ENCODE peak calls at places on chromosomes 16 and 17, in four cellular contexts. E, W, B and T are unnamed samples.

GRCh38 chr17:43875476-43876147 is 28.6 kb downstream of the CD300LG start:
- DNase-seq in W (no peak), E (no peak), B (no peak), T (no peak)

GRCh38 chr16:65621640-65622039 is 499.8 kb upstream of the CDH11 start:
- DNase-seq in E (no peak), B (no peak), W (peak), T (no peak)

GRCh38 chr16:21084631-21085235 is 65.9 kb downstream of the DNAH3 start:
- DNase-seq in W (no peak), B (no peak), E (no peak), T (no peak)

GRCh38 chr17:78839173-78839761 is 1.3 kb downstream of the USP36 start:
- DNase-seq in W (no peak), B (peak), E (no peak), T (no peak)

GRCh38 chr16:75559564-75560372 is 3.7 kb upstream of the TMEM231 start:
- DNase-seq in W (no peak), E (no peak), B (peak), T (no peak)

GRCh38 chr16:31388535-31388934 is 4.6 kb upstream of the ITGAD start:
- DNase-seq in W (no peak), E (no peak), B (no peak), T (no peak)

GRCh38 chr17:62716834-62717588 is 89.5 kb downstream of the MRC2 start:
- DNase-seq in E (no peak), B (no peak), W (no peak), T (no peak)

GRCh38 chr16:71900336-71900735 is 5.0 kb downstream of the IST1 start:
- DNase-seq in W (no peak), E (no peak), B (no peak), T (no peak)

GRCh38 chr16:22103371-22103890 is 11.1 kb downstream of the VWA3A start:
- DNase-seq in B (no peak), E (no peak), W (no peak), T (no peak)

GRCh38 chr16:3248596-3248995 is 7.8 kb downstream of the MEFV start:
- DNase-seq in W (no peak), B (no peak), E (no peak), T (no peak)

GRCh38 chr16:363110-364090 is 6.9 kb downstream of the MRPL28 start:
- DNase-seq in B (no peak), E (peak), W (no peak), T (peak)

GRCh38 chr16:85612191-85612800 is 826 bp upstream of the GSE1 start:
- DNase-seq in W (peak), B (peak), E (peak), T (peak)

GRCh38 chr17:78785663-78786057 is 3.6 kb upstream of the CYTH1 start:
- DNase-seq in W (no peak), B (no peak), E (no peak), T (no peak)

GRCh38 chr16:85678016-85678415 is 10.7 kb downstream of the GINS2 start:
- DNase-seq in E (no peak), B (no peak), W (no peak), T (no peak)

GRCh38 chr17:63703556-63704258 is 3.8 kb upstream of the LIMD2 start:
- DNase-seq in E (no peak), W (no peak), B (no peak), T (no peak)

GRCh38 chr17:40794466-40794865 is 5.3 kb downstream of the KRT28 start:
- DNase-seq in W (no peak), B (no peak), E (no peak), T (no peak)

GRCh38 chr17:65703891-65704290 is 142.4 kb upstream of the AXIN2 start:
- DNase-seq in W (no peak), E (no peak), B (no peak), T (no peak)

GRCh38 chr16:46950009-46950408 is 23.5 kb downstream of the DNAJA2 start:
- DNase-seq in E (no peak), W (no peak), B (no peak), T (no peak)

GRCh38 chr17:28881533-28882056 is 15.9 kb downstream of the FLOT2 start:
- DNase-seq in E (no peak), W (no peak), B (no peak), T (no peak)

GRCh38 chr17:48192321-48192731 is 84.8 kb downstream of the SNX11 start:
- DNase-seq in E (no peak), W (no peak), B (no peak), T (no peak)

GRCh38 chr17:13429201-13429600 is 172.5 kb downstream of the HS3ST3A1 start:
- DNase-seq in E (no peak), W (no peak), B (peak), T (no peak)

GRCh38 chr17:33674685-33675084 is 381.6 kb upstream of the ASIC2 start:
- DNase-seq in W (peak), B (peak), E (peak), T (peak)

GRCh38 chr16:12339686-12340085 is 363.2 kb downstream of the SNX29 start:
- DNase-seq in W (no peak), E (no peak), B (peak), T (no peak)

GRCh38 chr17:61203765-61204164 is 195.9 kb upstream of the TBX2 start:
- DNase-seq in B (no peak), E (no peak), W (no peak), T (no peak)

GRCh38 chr16:27827765-27828164 is 235.7 kb downstream of the GSG1L start:
- DNase-seq in E (no peak), B (no peak), W (no peak), T (no peak)

GRCh38 chr16:81266680-81267095 is 28.2 kb downstream of the BCO1 start:
- DNase-seq in W (no peak), E (no peak), B (no peak), T (no peak)
- H3K27ac ChIP-seq in W (peak), E (no peak), B (no peak), T (no peak)

GRCh38 chr17:82152556-82153294 is 54.7 kb upstream of the FASN start:
- DNase-seq in W (no peak), B (no peak), E (peak), T (no peak)

GRCh38 chr17:82152114-82152513 is 54.1 kb upstream of the FASN start:
- DNase-seq in W (no peak), B (no peak), E (no peak), T (no peak)

GRCh38 chr17:82153295-82153691 is 55.3 kb upstream of the FASN start:
- DNase-seq in B (no peak), E (no peak), W (no peak), T (no peak)

GRCh38 chr17:82154881-82155331 is 56.9 kb upstream of the FASN start:
- DNase-seq in W (no peak), E (no peak), B (no peak), T (no peak)

DNA sequence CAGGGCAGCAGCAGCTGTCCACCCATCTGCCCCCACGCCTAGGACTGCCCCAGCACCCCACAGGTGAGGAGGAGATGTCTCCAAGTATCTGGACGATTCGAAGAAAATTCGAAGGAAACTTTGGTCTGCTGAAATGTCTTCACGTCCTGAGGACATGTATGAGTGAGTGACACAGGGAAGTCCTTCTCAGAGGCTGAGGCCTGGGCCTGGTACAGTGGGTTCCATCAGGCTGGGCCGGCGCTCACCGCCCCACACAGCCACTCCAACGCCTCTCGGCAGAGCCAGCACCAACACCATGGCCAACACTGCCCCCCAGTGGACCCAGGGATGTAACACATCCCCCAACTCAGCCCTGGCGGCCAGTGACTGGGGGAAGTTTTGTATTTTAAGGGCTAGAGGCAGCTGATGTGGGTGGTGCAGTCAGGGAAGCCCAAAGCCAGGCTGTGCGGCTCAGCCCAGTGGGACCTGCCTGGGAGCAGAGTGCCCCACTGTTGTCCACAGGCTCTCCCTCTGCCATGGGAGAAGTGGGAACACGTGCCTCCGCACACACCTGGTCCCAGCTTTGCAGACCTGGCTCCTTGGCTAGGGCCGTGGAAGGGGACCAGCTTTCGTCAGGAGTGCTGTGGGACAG is 55.8 kb upstream of the FASN start:
- DNase-seq in W (peak), B (peak), E (peak), T (peak)
- TF ChIP-seq CTCF in W (peak), B (peak), E (peak), T (peak)

GRCh38 chr16:1537138-1537577 is 3.7 kb downstream of the TMEM204 start:
- DNase-seq in B (no peak), E (no peak), W (no peak), T (no peak)
- H3K27ac ChIP-seq in B (no peak), E (peak), W (peak), T (no peak)

GRCh38 chr17:27206447-27206846 is 87.5 kb upstream of the WSB1 start:
- DNase-seq in W (no peak), E (no peak), B (no peak), T (no peak)
- TF ChIP-seq CTCF in W (no peak), E (no peak), B (peak), T (no peak)